ENCODE peak calls at places on chromosomes 11 and 22, in four cellular contexts. F, I, E and H are unnamed samples.

GRCh38 chr11:92954003-92954402 is 15.4 kb upstream of the MTNR1B start:
- DNase-seq in F (no peak), I (no peak), E (no peak), H (no peak)

GRCh38 chr11:15038963-15039362 is 34.4 kb upstream of the CALCB start:
- DNase-seq in F (no peak), I (no peak), E (no peak), H (peak)

GRCh38 chr11:32919338-32919737 is 26.7 kb downstream of the QSER1 start:
- DNase-seq in F (no peak), I (no peak), E (no peak), H (no peak)

GRCh38 chr11:27693398-27693797 is 6.9 kb downstream of the BDNF start:
- DNase-seq in F (no peak), I (no peak), E (no peak), H (no peak)

GRCh38 chr11:69123593-69124545 is 31.9 kb upstream of the SMIM38 start:
- DNase-seq in F (peak), I (no peak), E (no peak), H (no peak)

GRCh38 chr11:122439911-122440782 is 215.4 kb upstream of the UBASH3B start:
- DNase-seq in F (peak), I (no peak), E (peak), H (peak)

GRCh38 chr22:47629273-47629711 is 866.8 kb downstream of the TBC1D22A start:
- DNase-seq in F (no peak), I (no peak), E (no peak), H (no peak)

GRCh38 chr22:49975543-49976389 is 15.2 kb downstream of the PIM3 start:
- DNase-seq in F (peak), I (peak), E (no peak), H (peak)

DNA sequence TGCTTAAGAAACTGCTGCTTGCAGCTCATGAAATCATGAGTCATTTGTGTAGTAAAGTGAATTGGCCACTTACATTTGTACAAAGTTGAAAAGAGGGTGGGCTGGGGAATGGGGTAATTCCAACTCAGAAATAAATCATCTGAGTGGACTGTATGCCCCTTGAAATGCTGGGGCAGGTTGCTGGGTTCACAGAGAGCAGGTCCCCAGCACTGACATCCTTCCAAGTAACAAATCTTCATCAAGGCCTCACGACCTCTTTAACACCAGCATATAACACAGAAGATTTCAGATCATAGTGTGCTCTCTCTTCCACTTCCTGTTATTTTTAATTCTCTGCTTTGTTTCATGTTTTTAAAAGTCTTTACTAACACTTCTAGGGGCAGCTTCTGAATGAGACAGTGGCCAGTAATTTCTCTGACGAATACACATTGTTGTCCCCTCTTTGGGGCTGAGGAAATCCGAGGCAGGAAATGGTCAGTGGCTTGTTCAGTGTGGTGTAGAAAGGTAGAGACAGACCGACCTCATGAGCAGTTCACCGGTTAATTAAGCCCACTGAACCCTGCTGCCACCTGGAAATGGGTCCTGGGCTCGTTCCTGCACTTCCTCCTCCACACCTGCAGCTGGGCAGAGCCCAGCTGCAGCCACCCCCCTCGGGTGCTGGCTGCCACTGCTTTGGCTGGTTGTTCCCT is 127.8 kb downstream of the MAML2 start:
- DNase-seq in F (no peak), I (peak), E (no peak), H (no peak)
- TF ChIP-seq USF2 in F (no peak), I (no peak), E (no peak), H (no peak)

GRCh38 chr11:86446163-86446923 is 71.7 kb downstream of the CCDC81 start:
- DNase-seq in F (no peak), I (no peak), E (no peak), H (no peak)
- TF ChIP-seq FOXJ3 in F (no peak), I (no peak), E (no peak), H (no peak)

DNA sequence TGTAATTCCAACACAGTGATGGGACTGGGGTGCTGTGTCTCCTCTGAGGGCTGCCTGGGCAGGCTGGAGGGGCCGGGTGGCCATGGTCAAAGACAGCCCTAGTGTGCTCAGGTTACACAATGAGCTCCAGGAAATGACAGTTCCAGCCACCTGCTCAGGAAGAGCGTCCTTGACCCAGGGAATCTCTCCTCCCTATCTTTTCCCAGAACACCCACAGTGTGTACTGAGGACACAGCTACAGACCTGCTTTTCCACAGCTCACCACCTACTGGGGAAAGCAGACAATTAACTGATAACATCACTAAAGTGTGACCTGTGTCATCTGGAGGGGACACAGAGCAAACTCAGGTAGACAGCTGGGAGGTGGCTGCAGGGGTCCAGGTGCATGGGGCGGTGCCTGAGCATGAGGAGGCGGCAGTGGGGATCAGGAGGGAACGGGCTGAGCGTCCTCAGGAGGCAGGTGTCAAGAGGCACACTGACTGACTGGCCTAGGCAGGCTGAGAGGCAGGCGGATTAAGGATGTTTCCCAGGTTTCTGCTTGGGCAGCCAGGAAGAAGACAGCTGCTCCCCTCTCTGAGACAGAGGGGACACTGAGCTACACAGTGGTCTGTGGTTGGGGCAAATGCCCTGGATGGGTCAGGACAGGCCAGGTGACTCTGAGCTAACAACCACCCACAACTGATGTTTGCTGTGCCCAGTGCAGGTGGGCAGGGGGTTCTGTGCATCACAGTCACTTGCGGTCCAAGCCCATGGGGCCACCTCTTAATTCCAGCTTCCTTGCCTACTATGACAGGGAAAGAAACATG is 56.1 kb downstream of the ARFGAP3 start:
- DNase-seq in F (no peak), I (no peak), E (peak), H (no peak)
- TF ChIP-seq USF2 in F (no peak), I (no peak), E (no peak), H (no peak)

DNA sequence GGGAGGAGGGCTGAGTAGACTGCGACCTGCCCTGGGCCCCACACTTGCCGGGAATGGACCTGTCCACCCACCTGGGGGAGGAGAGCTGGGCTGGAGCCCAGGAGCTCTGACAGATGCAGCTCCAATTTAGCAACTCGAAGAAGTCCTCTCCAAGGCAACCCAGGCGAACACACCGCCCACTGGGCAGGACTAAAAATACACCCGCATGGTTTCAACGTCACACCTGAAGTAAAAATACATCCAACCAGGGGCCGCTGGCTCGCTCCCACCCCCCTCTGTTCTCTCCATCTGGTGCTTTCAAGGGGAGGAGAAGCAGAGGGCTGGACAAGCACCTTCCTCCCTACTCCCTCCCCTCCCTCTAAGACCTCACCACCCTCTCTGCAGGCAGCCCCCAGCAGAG is 119.9 kb downstream of the FEZ1 start:
- DNase-seq in F (no peak), I (peak), E (no peak), H (no peak)
- TF ChIP-seq FOXJ3 in F (no peak), I (no peak), E (no peak), H (no peak)

DNA sequence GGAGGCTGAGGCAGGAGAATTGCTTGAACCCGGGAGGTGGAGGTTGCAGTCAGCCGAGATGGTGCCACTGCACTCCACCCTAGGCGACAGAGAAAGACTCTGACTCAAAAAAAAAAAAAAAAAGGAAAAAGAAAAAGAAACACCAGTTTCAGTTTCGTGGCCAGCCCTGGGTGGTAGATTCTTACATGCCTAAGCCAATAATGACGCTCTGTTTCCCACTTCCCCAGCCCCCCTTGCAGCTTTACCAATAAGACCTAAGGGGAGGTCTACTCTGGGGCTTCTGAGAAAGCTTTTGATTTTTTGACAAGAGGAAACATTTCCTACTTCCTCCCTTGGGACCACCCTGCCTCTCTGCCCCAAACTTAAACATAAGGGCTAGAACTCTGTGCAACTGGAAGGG is 30.0 kb upstream of the PTPRJ start:
- DNase-seq in F (no peak), I (no peak), E (no peak), H (no peak)
- TF ChIP-seq USF2 in F (no peak), I (no peak), E (no peak), H (no peak)